ENCODE peak calls at places on chromosome 13, in ten cellular contexts. One of them, this sample, is unnamed.

GRCh38 chr13:79491715-79492114 is 10.8 kb downstream of the NDFIP2 start:
- DNase-seq in testis: no peak
- DNase-seq in heart left ventricle: no peak
- DNase-seq in K562: no peak
- DNase-seq in breast epithelium: no peak
- DNase-seq in ovary: no peak
- DNase-seq in esophagus muscularis mucosa: no peak
- DNase-seq in H1: no peak
- DNase-seq in HepG2: no peak
- DNase-seq in body of pancreas: no peak
- DNase-seq in this sample: no peak

GRCh38 chr13:105135852-105136251 is 1399.6 kb downstream of the EFNB2 start:
- DNase-seq in testis: no peak
- DNase-seq in heart left ventricle: no peak
- DNase-seq in K562: no peak
- DNase-seq in breast epithelium: no peak
- DNase-seq in ovary: no peak
- DNase-seq in esophagus muscularis mucosa: no peak
- DNase-seq in H1: no peak
- DNase-seq in HepG2: no peak
- DNase-seq in body of pancreas: no peak
- DNase-seq in this sample: no peak

GRCh38 chr13:109787135-109787954 is 962 bp upstream of the IRS2 start:
- DNase-seq in testis: peak; percentile 43
- DNase-seq in heart left ventricle: peak; percentile 55
- DNase-seq in K562: peak; percentile 41
- DNase-seq in breast epithelium: peak; percentile 56
- DNase-seq in ovary: peak; percentile 67
- DNase-seq in esophagus muscularis mucosa: peak; percentile 92
- DNase-seq in H1: no peak
- DNase-seq in HepG2: no peak
- DNase-seq in body of pancreas: peak; percentile 47
- DNase-seq in this sample: peak; percentile 53

GRCh38 chr13:44972956-44973581 is 16.2 kb downstream of the NUFIP1 start:
- DNase-seq in testis: no peak
- DNase-seq in heart left ventricle: no peak
- DNase-seq in K562: peak; percentile 9
- DNase-seq in breast epithelium: no peak
- DNase-seq in ovary: no peak
- DNase-seq in esophagus muscularis mucosa: no peak
- DNase-seq in H1: no peak
- DNase-seq in HepG2: peak; percentile 36
- DNase-seq in body of pancreas: no peak
- DNase-seq in this sample: no peak

GRCh38 chr13:69603144-69603853 is 504.3 kb upstream of the ATXN8OS start:
- DNase-seq in testis: no peak
- DNase-seq in heart left ventricle: no peak
- DNase-seq in K562: no peak
- DNase-seq in breast epithelium: no peak
- DNase-seq in ovary: no peak
- DNase-seq in esophagus muscularis mucosa: no peak
- DNase-seq in H1: no peak
- DNase-seq in HepG2: no peak
- DNase-seq in body of pancreas: no peak
- DNase-seq in this sample: no peak

GRCh38 chr13:33554919-33555791 is 262.8 kb upstream of the RFC3 start:
- DNase-seq in testis: no peak
- DNase-seq in heart left ventricle: no peak
- DNase-seq in K562: no peak
- DNase-seq in breast epithelium: no peak
- DNase-seq in ovary: no peak
- DNase-seq in esophagus muscularis mucosa: no peak
- DNase-seq in H1: no peak
- DNase-seq in HepG2: no peak
- DNase-seq in body of pancreas: no peak
- DNase-seq in this sample: no peak

GRCh38 chr13:99405966-99406365 is 95.3 kb upstream of the TM9SF2 start:
- DNase-seq in testis: no peak
- DNase-seq in heart left ventricle: no peak
- DNase-seq in K562: no peak
- DNase-seq in breast epithelium: no peak
- DNase-seq in ovary: no peak
- DNase-seq in esophagus muscularis mucosa: no peak
- DNase-seq in H1: no peak
- DNase-seq in HepG2: no peak
- DNase-seq in body of pancreas: no peak
- DNase-seq in this sample: no peak

GRCh38 chr13:50577806-50578205 is 265.7 kb downstream of the DLEU7 start:
- DNase-seq in testis: no peak
- DNase-seq in heart left ventricle: no peak
- DNase-seq in K562: no peak
- DNase-seq in breast epithelium: no peak
- DNase-seq in ovary: no peak
- DNase-seq in esophagus muscularis mucosa: no peak
- DNase-seq in H1: no peak
- DNase-seq in HepG2: no peak
- DNase-seq in body of pancreas: no peak
- DNase-seq in this sample: no peak

GRCh38 chr13:24192811-24193162 is 32.3 kb downstream of the SPATA13 start:
- DNase-seq in testis: no peak
- DNase-seq in heart left ventricle: no peak
- DNase-seq in K562: no peak
- DNase-seq in breast epithelium: no peak
- DNase-seq in ovary: no peak
- DNase-seq in esophagus muscularis mucosa: no peak
- DNase-seq in H1: no peak
- DNase-seq in HepG2: no peak
- DNase-seq in body of pancreas: no peak
- DNase-seq in this sample: peak; percentile 65

GRCh38 chr13:42487221-42487620 is 86.7 kb upstream of the TNFSF11 start:
- DNase-seq in testis: no peak
- DNase-seq in heart left ventricle: no peak
- DNase-seq in K562: no peak
- DNase-seq in breast epithelium: no peak
- DNase-seq in ovary: no peak
- DNase-seq in esophagus muscularis mucosa: no peak
- DNase-seq in H1: no peak
- DNase-seq in HepG2: no peak
- DNase-seq in body of pancreas: no peak
- DNase-seq in this sample: no peak

GRCh38 chr13:72959643-72960042 is 99.2 kb upstream of the KLF5 start:
- DNase-seq in testis: no peak
- DNase-seq in heart left ventricle: no peak
- DNase-seq in K562: no peak
- DNase-seq in breast epithelium: no peak
- DNase-seq in ovary: no peak
- DNase-seq in esophagus muscularis mucosa: no peak
- DNase-seq in H1: no peak
- DNase-seq in HepG2: no peak
- DNase-seq in body of pancreas: no peak
- DNase-seq in this sample: no peak
- H3K27ac ChIP-seq in testis: no peak overlapping the region
- H3K27ac ChIP-seq in heart left ventricle: no peak overlapping the region
- H3K27ac ChIP-seq in K562: no peak overlapping the region
- H3K27ac ChIP-seq in breast epithelium: peak overlapping the region; percentile 27
- H3K27ac ChIP-seq in ovary: no peak overlapping the region
- H3K27ac ChIP-seq in esophagus muscularis mucosa: no peak overlapping the region
- H3K27ac ChIP-seq in H1: no peak overlapping the region
- H3K27ac ChIP-seq in HepG2: no peak overlapping the region
- H3K27ac ChIP-seq in body of pancreas: peak overlapping the region; percentile 42
- H3K27ac ChIP-seq in this sample: peak overlapping the region; percentile 61

GRCh38 chr13:52925221-52925620 is 76.8 kb upstream of the PCDH8 start:
- DNase-seq in testis: no peak
- DNase-seq in heart left ventricle: peak; percentile 67
- DNase-seq in K562: no peak
- DNase-seq in breast epithelium: peak; percentile 82
- DNase-seq in ovary: no peak
- DNase-seq in esophagus muscularis mucosa: no peak
- DNase-seq in H1: no peak
- DNase-seq in HepG2: no peak
- DNase-seq in body of pancreas: no peak
- DNase-seq in this sample: no peak

GRCh38 chr13:52922961-52923360 is 74.5 kb upstream of the PCDH8 start:
- DNase-seq in testis: no peak
- DNase-seq in heart left ventricle: no peak
- DNase-seq in K562: no peak
- DNase-seq in breast epithelium: no peak
- DNase-seq in ovary: no peak
- DNase-seq in esophagus muscularis mucosa: no peak
- DNase-seq in H1: no peak
- DNase-seq in HepG2: no peak
- DNase-seq in body of pancreas: no peak
- DNase-seq in this sample: no peak

GRCh38 chr13:52926971-52927370 is 78.5 kb upstream of the PCDH8 start:
- DNase-seq in testis: no peak
- DNase-seq in heart left ventricle: no peak
- DNase-seq in K562: no peak
- DNase-seq in breast epithelium: no peak
- DNase-seq in ovary: no peak
- DNase-seq in esophagus muscularis mucosa: no peak
- DNase-seq in H1: no peak
- DNase-seq in HepG2: no peak
- DNase-seq in body of pancreas: no peak
- DNase-seq in this sample: no peak

GRCh38 chr13:52924241-52925148 is 76.1 kb upstream of the PCDH8 start:
- DNase-seq in testis: no peak
- DNase-seq in heart left ventricle: peak; percentile 47
- DNase-seq in K562: no peak
- DNase-seq in breast epithelium: no peak
- DNase-seq in ovary: no peak
- DNase-seq in esophagus muscularis mucosa: no peak
- DNase-seq in H1: no peak
- DNase-seq in HepG2: peak; percentile 3
- DNase-seq in body of pancreas: no peak
- DNase-seq in this sample: no peak

DNA sequence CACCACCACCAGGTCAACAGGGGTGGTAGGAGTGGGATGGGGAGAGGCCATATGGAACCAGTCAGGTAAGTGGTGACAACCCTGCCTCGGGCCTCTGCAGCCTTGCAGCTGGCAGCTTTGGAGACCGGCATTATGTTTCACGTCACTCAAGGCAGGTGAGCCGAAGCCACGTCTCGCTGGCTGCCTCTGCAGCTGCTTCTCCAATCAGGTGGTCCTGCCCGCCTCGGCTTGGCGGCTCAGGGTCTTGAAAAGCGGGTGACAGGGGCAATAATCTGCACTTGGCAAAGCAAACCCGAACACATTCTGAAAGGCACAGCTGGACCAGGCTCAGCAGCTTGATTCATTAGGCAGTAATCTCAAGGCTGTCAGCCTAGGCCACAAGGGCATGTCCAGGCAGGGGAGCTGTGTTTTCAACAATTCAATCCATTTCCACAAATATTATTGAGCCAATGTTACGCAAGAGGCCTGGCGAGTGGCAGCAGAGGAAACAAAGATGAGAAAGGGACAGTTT is 77.4 kb upstream of the PCDH8 start:
- DNase-seq in testis: no peak
- DNase-seq in heart left ventricle: peak; percentile 78
- DNase-seq in K562: no peak
- DNase-seq in breast epithelium: peak; percentile 87
- DNase-seq in ovary: no peak
- DNase-seq in esophagus muscularis mucosa: no peak
- DNase-seq in H1: no peak
- DNase-seq in HepG2: no peak
- DNase-seq in body of pancreas: no peak
- DNase-seq in this sample: no peak
- TF ChIP-seq POLR2A in testis: no peak
- TF ChIP-seq POLR2A in heart left ventricle: no peak
- TF ChIP-seq POLR2A in K562: no peak
- TF ChIP-seq POLR2A in breast epithelium: no peak
- TF ChIP-seq POLR2A in ovary: no peak
- TF ChIP-seq POLR2A in esophagus muscularis mucosa: no peak
- TF ChIP-seq POLR2A in H1: no peak
- TF ChIP-seq POLR2A in HepG2: no peak
- TF ChIP-seq POLR2A in body of pancreas: no peak
- TF ChIP-seq POLR2A in this sample: no peak

GRCh38 chr13:52597676-52598075 is 44.6 kb upstream of the HNRNPA1L2 start:
- DNase-seq in testis: no peak
- DNase-seq in heart left ventricle: no peak
- DNase-seq in K562: no peak
- DNase-seq in breast epithelium: no peak
- DNase-seq in ovary: no peak
- DNase-seq in esophagus muscularis mucosa: no peak
- DNase-seq in H1: no peak
- DNase-seq in HepG2: no peak
- DNase-seq in body of pancreas: no peak
- DNase-seq in this sample: no peak

GRCh38 chr13:52599853-52600603 is 42.2 kb upstream of the HNRNPA1L2 start:
- DNase-seq in testis: peak; percentile 53
- DNase-seq in heart left ventricle: peak; percentile 41
- DNase-seq in K562: no peak
- DNase-seq in breast epithelium: no peak
- DNase-seq in ovary: peak; percentile 47
- DNase-seq in esophagus muscularis mucosa: no peak
- DNase-seq in H1: no peak
- DNase-seq in HepG2: no peak
- DNase-seq in body of pancreas: peak; percentile 36
- DNase-seq in this sample: peak; percentile 46

GRCh38 chr13:52599037-52599852 is 43.0 kb upstream of the HNRNPA1L2 start:
- DNase-seq in testis: peak; percentile 38
- DNase-seq in heart left ventricle: no peak
- DNase-seq in K562: no peak
- DNase-seq in breast epithelium: peak; percentile 40
- DNase-seq in ovary: no peak
- DNase-seq in esophagus muscularis mucosa: no peak
- DNase-seq in H1: no peak
- DNase-seq in HepG2: no peak
- DNase-seq in body of pancreas: no peak
- DNase-seq in this sample: no peak

DNA sequence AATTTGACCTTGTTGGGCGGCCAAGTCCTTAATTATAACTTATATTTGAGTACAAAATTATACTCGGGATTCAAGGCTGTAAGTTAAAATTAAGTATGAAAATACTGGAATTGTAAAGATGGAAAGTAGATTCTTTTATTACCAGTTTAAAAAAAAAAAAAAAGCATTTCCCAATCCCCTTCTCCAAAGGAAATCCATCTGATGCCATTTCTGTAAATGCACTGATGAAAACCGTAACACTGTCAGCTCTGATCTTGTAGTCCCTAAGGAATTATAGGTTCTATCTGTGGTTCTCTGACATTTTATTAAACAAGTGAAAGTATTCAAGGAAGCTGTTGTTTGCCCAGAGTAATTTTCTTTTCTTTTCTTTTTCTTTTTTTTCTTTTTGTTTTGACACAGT is 41.6 kb upstream of the HNRNPA1L2 start:
- DNase-seq in testis: no peak
- DNase-seq in heart left ventricle: no peak
- DNase-seq in K562: no peak
- DNase-seq in breast epithelium: no peak
- DNase-seq in ovary: no peak
- DNase-seq in esophagus muscularis mucosa: no peak
- DNase-seq in H1: no peak
- DNase-seq in HepG2: no peak
- DNase-seq in body of pancreas: no peak
- DNase-seq in this sample: no peak
- H3K4me3 ChIP-seq in testis: peak overlapping the region; percentile 73
- H3K4me3 ChIP-seq in heart left ventricle: peak overlapping the region; percentile 58
- H3K4me3 ChIP-seq in K562: no peak overlapping the region
- H3K4me3 ChIP-seq in breast epithelium: peak overlapping the region; percentile 86
- H3K4me3 ChIP-seq in ovary: peak overlapping the region; percentile 74
- H3K4me3 ChIP-seq in esophagus muscularis mucosa: peak overlapping the region; percentile 79
- H3K4me3 ChIP-seq in H1: no peak overlapping the region
- H3K4me3 ChIP-seq in HepG2: peak overlapping the region; percentile 63
- H3K4me3 ChIP-seq in body of pancreas: peak overlapping the region; percentile 72
- H3K4me3 ChIP-seq in this sample: peak overlapping the region; percentile 80

GRCh38 chr13:29597246-29597645 is 1.8 kb upstream of the SLC7A1 start:
- DNase-seq in testis: no peak
- DNase-seq in heart left ventricle: no peak
- DNase-seq in K562: no peak
- DNase-seq in breast epithelium: no peak
- DNase-seq in ovary: no peak
- DNase-seq in esophagus muscularis mucosa: peak; percentile 37
- DNase-seq in H1: no peak
- DNase-seq in HepG2: no peak
- DNase-seq in body of pancreas: no peak
- DNase-seq in this sample: no peak
- H3K27ac ChIP-seq in testis: no peak overlapping the region
- H3K27ac ChIP-seq in heart left ventricle: no peak overlapping the region
- H3K27ac ChIP-seq in K562: no peak overlapping the region
- H3K27ac ChIP-seq in breast epithelium: no peak overlapping the region
- H3K27ac ChIP-seq in ovary: no peak overlapping the region
- H3K27ac ChIP-seq in esophagus muscularis mucosa: no peak overlapping the region
- H3K27ac ChIP-seq in H1: no peak overlapping the region
- H3K27ac ChIP-seq in HepG2: no peak overlapping the region
- H3K27ac ChIP-seq in body of pancreas: no peak overlapping the region
- H3K27ac ChIP-seq in this sample: no peak overlapping the region

This sample was measured in thyroid gland.